ENCODE peak calls at places on chromosome 10, in nine cellular contexts. One of them, this sample, is unnamed.

GRCh38 chr10:104318810-104319684 is 19.2 kb downstream of the ITPRIP start:
- DNase-seq in GM12891: no peak
- DNase-seq in PC-9: no peak
- DNase-seq in A549: no peak
- DNase-seq in GM23248: no peak
- DNase-seq in GM20000: no peak
- DNase-seq in kidney: peak; percentile 59
- DNase-seq in stimulated activated CD8-positive, alpha-beta memory T cell treated with anti-CD3 and anti-CD28 coated beads, Interleukin-12 subunit alpha, Interleukin-12 subunit beta, amount 100 ng/mL, for 1 hour: no peak
- DNase-seq in NCI-H2029 treated with DMSO at 0.1 percent for 48 hours: no peak
- DNase-seq in this sample: peak; percentile 95

GRCh38 chr10:70671619-70672164 is 614 bp upstream of the ADAMTS14 start:
- DNase-seq in PC-9: no peak
- DNase-seq in kidney: no peak
- DNase-seq in GM20000: peak; percentile 34
- DNase-seq in stimulated activated CD8-positive, alpha-beta memory T cell treated with anti-CD3 and anti-CD28 coated beads, Interleukin-12 subunit alpha, Interleukin-12 subunit beta, amount 100 ng/mL, for 1 hour: no peak
- DNase-seq in NCI-H2029 treated with DMSO at 0.1 percent for 48 hours: no peak
- DNase-seq in GM12891: no peak
- DNase-seq in A549: no peak
- DNase-seq in GM23248: no peak
- DNase-seq in this sample: no peak

GRCh38 chr10:44300666-44301649 is 83.9 kb downstream of the CXCL12 start:
- DNase-seq in kidney: peak; percentile 87
- DNase-seq in GM20000: peak; percentile 45
- DNase-seq in PC-9: peak; percentile 49
- DNase-seq in GM23248: peak; percentile 98
- DNase-seq in stimulated activated CD8-positive, alpha-beta memory T cell treated with anti-CD3 and anti-CD28 coated beads, Interleukin-12 subunit alpha, Interleukin-12 subunit beta, amount 100 ng/mL, for 1 hour: no peak
- DNase-seq in NCI-H2029 treated with DMSO at 0.1 percent for 48 hours: peak; percentile 18
- DNase-seq in GM12891: no peak
- DNase-seq in A549: peak; percentile 88
- DNase-seq in this sample: peak; percentile 32

GRCh38 chr10:10327934-10328333 is 689.7 kb upstream of the CELF2 start:
- DNase-seq in A549: no peak
- DNase-seq in PC-9: no peak
- DNase-seq in GM23248: no peak
- DNase-seq in GM20000: no peak
- DNase-seq in GM12891: no peak
- DNase-seq in kidney: no peak
- DNase-seq in NCI-H2029 treated with DMSO at 0.1 percent for 48 hours: no peak
- DNase-seq in stimulated activated CD8-positive, alpha-beta memory T cell treated with anti-CD3 and anti-CD28 coated beads, Interleukin-12 subunit alpha, Interleukin-12 subunit beta, amount 100 ng/mL, for 1 hour: no peak
- DNase-seq in this sample: no peak

GRCh38 chr10:125002423-125003145 is 60.7 kb downstream of the ZRANB1 start:
- DNase-seq in GM12891: peak; percentile 11
- DNase-seq in GM23248: no peak
- DNase-seq in A549: no peak
- DNase-seq in PC-9: no peak
- DNase-seq in kidney: peak; percentile 37
- DNase-seq in NCI-H2029 treated with DMSO at 0.1 percent for 48 hours: no peak
- DNase-seq in stimulated activated CD8-positive, alpha-beta memory T cell treated with anti-CD3 and anti-CD28 coated beads, Interleukin-12 subunit alpha, Interleukin-12 subunit beta, amount 100 ng/mL, for 1 hour: no peak
- DNase-seq in GM20000: peak; percentile 7
- DNase-seq in this sample: no peak

GRCh38 chr10:34124522-34125035 is 690.5 kb downstream of the PARD3 start:
- DNase-seq in stimulated activated CD8-positive, alpha-beta memory T cell treated with anti-CD3 and anti-CD28 coated beads, Interleukin-12 subunit alpha, Interleukin-12 subunit beta, amount 100 ng/mL, for 1 hour: no peak
- DNase-seq in GM20000: no peak
- DNase-seq in GM12891: no peak
- DNase-seq in kidney: no peak
- DNase-seq in GM23248: peak; percentile 77
- DNase-seq in NCI-H2029 treated with DMSO at 0.1 percent for 48 hours: no peak
- DNase-seq in A549: peak; percentile 76
- DNase-seq in PC-9: peak; percentile 80
- DNase-seq in this sample: peak; percentile 52

GRCh38 chr10:122844146-122844545 is 1.5 kb downstream of the CUZD1 start:
- DNase-seq in GM12891: no peak
- DNase-seq in A549: no peak
- DNase-seq in GM23248: no peak
- DNase-seq in GM20000: no peak
- DNase-seq in stimulated activated CD8-positive, alpha-beta memory T cell treated with anti-CD3 and anti-CD28 coated beads, Interleukin-12 subunit alpha, Interleukin-12 subunit beta, amount 100 ng/mL, for 1 hour: no peak
- DNase-seq in NCI-H2029 treated with DMSO at 0.1 percent for 48 hours: no peak
- DNase-seq in PC-9: no peak
- DNase-seq in kidney: no peak
- DNase-seq in this sample: no peak

GRCh38 chr10:130491011-130491697 is 355.0 kb downstream of the GLRX3 start:
- DNase-seq in A549: no peak
- DNase-seq in kidney: no peak
- DNase-seq in PC-9: no peak
- DNase-seq in GM12891: no peak
- DNase-seq in GM23248: no peak
- DNase-seq in GM20000: no peak
- DNase-seq in stimulated activated CD8-positive, alpha-beta memory T cell treated with anti-CD3 and anti-CD28 coated beads, Interleukin-12 subunit alpha, Interleukin-12 subunit beta, amount 100 ng/mL, for 1 hour: no peak
- DNase-seq in NCI-H2029 treated with DMSO at 0.1 percent for 48 hours: no peak
- DNase-seq in this sample: no peak

GRCh38 chr10:131674130-131674529 is 226.7 kb upstream of the PPP2R2D start:
- DNase-seq in GM20000: no peak
- DNase-seq in GM23248: no peak
- DNase-seq in kidney: peak; percentile 42
- DNase-seq in NCI-H2029 treated with DMSO at 0.1 percent for 48 hours: no peak
- DNase-seq in A549: no peak
- DNase-seq in GM12891: no peak
- DNase-seq in PC-9: no peak
- DNase-seq in stimulated activated CD8-positive, alpha-beta memory T cell treated with anti-CD3 and anti-CD28 coated beads, Interleukin-12 subunit alpha, Interleukin-12 subunit beta, amount 100 ng/mL, for 1 hour: no peak
- DNase-seq in this sample: no peak

GRCh38 chr10:120948889-120949382 is 97.8 kb downstream of the WDR11 start:
- DNase-seq in PC-9: no peak
- DNase-seq in kidney: peak; percentile 87
- DNase-seq in stimulated activated CD8-positive, alpha-beta memory T cell treated with anti-CD3 and anti-CD28 coated beads, Interleukin-12 subunit alpha, Interleukin-12 subunit beta, amount 100 ng/mL, for 1 hour: peak; percentile 37
- DNase-seq in A549: no peak
- DNase-seq in GM20000: peak; percentile 83
- DNase-seq in NCI-H2029 treated with DMSO at 0.1 percent for 48 hours: no peak
- DNase-seq in GM12891: peak; percentile 82
- DNase-seq in GM23248: peak; percentile 89
- DNase-seq in this sample: peak; percentile 84

GRCh38 chr10:101027281-101027680 is 3.6 kb downstream of the PDZD7 start:
- DNase-seq in A549: no peak
- DNase-seq in stimulated activated CD8-positive, alpha-beta memory T cell treated with anti-CD3 and anti-CD28 coated beads, Interleukin-12 subunit alpha, Interleukin-12 subunit beta, amount 100 ng/mL, for 1 hour: no peak
- DNase-seq in GM23248: no peak
- DNase-seq in kidney: no peak
- DNase-seq in NCI-H2029 treated with DMSO at 0.1 percent for 48 hours: no peak
- DNase-seq in GM12891: no peak
- DNase-seq in GM20000: no peak
- DNase-seq in PC-9: no peak
- DNase-seq in this sample: no peak

GRCh38 chr10:124364674-124365073 is 54.0 kb downstream of the OAT start:
- DNase-seq in kidney: no peak
- DNase-seq in stimulated activated CD8-positive, alpha-beta memory T cell treated with anti-CD3 and anti-CD28 coated beads, Interleukin-12 subunit alpha, Interleukin-12 subunit beta, amount 100 ng/mL, for 1 hour: no peak
- DNase-seq in NCI-H2029 treated with DMSO at 0.1 percent for 48 hours: no peak
- DNase-seq in A549: no peak
- DNase-seq in GM20000: no peak
- DNase-seq in PC-9: no peak
- DNase-seq in GM23248: no peak
- DNase-seq in GM12891: no peak
- DNase-seq in this sample: no peak

GRCh38 chr10:36441557-36441956 is 683.8 kb upstream of the ANKRD30A start:
- DNase-seq in PC-9: no peak
- DNase-seq in GM12891: no peak
- DNase-seq in stimulated activated CD8-positive, alpha-beta memory T cell treated with anti-CD3 and anti-CD28 coated beads, Interleukin-12 subunit alpha, Interleukin-12 subunit beta, amount 100 ng/mL, for 1 hour: no peak
- DNase-seq in kidney: no peak
- DNase-seq in A549: no peak
- DNase-seq in NCI-H2029 treated with DMSO at 0.1 percent for 48 hours: no peak
- DNase-seq in GM23248: no peak
- DNase-seq in GM20000: no peak
- DNase-seq in this sample: peak; percentile 29

GRCh38 chr10:119090026-119090808 is 9.6 kb upstream of the EIF3A start:
- DNase-seq in NCI-H2029 treated with DMSO at 0.1 percent for 48 hours: no peak
- DNase-seq in kidney: no peak
- DNase-seq in GM23248: no peak
- DNase-seq in GM20000: no peak
- DNase-seq in GM12891: no peak
- DNase-seq in stimulated activated CD8-positive, alpha-beta memory T cell treated with anti-CD3 and anti-CD28 coated beads, Interleukin-12 subunit alpha, Interleukin-12 subunit beta, amount 100 ng/mL, for 1 hour: no peak
- DNase-seq in PC-9: no peak
- DNase-seq in A549: no peak
- DNase-seq in this sample: no peak

GRCh38 chr10:28532223-28532508 is 752 bp upstream of the WAC start:
- DNase-seq in kidney: no peak
- DNase-seq in GM12891: peak; percentile 39
- DNase-seq in stimulated activated CD8-positive, alpha-beta memory T cell treated with anti-CD3 and anti-CD28 coated beads, Interleukin-12 subunit alpha, Interleukin-12 subunit beta, amount 100 ng/mL, for 1 hour: no peak
- DNase-seq in A549: no peak
- DNase-seq in NCI-H2029 treated with DMSO at 0.1 percent for 48 hours: no peak
- DNase-seq in GM23248: peak; percentile 79
- DNase-seq in GM20000: no peak
- DNase-seq in PC-9: no peak
- DNase-seq in this sample: no peak

GRCh38 chr10:20233423-20233822 is 417.2 kb downstream of the PLXDC2 start:
- DNase-seq in GM23248: no peak
- DNase-seq in NCI-H2029 treated with DMSO at 0.1 percent for 48 hours: no peak
- DNase-seq in kidney: no peak
- DNase-seq in A549: no peak
- DNase-seq in GM12891: no peak
- DNase-seq in GM20000: no peak
- DNase-seq in stimulated activated CD8-positive, alpha-beta memory T cell treated with anti-CD3 and anti-CD28 coated beads, Interleukin-12 subunit alpha, Interleukin-12 subunit beta, amount 100 ng/mL, for 1 hour: no peak
- DNase-seq in PC-9: no peak
- DNase-seq in this sample: peak; percentile 34

GRCh38 chr10:114856544-114857287 is 35.1 kb downstream of the FHIP2A start:
- DNase-seq in A549: peak; percentile 28
- DNase-seq in PC-9: peak; percentile 12
- DNase-seq in GM23248: peak; percentile 85
- DNase-seq in GM20000: no peak
- DNase-seq in kidney: no peak
- DNase-seq in NCI-H2029 treated with DMSO at 0.1 percent for 48 hours: no peak
- DNase-seq in GM12891: no peak
- DNase-seq in stimulated activated CD8-positive, alpha-beta memory T cell treated with anti-CD3 and anti-CD28 coated beads, Interleukin-12 subunit alpha, Interleukin-12 subunit beta, amount 100 ng/mL, for 1 hour: no peak
- DNase-seq in this sample: peak; percentile 93

GRCh38 chr10:126496771-126497545 is 108.7 kb upstream of the ADAM12 start:
- DNase-seq in GM23248: no peak
- DNase-seq in GM20000: no peak
- DNase-seq in A549: no peak
- DNase-seq in GM12891: no peak
- DNase-seq in kidney: no peak
- DNase-seq in PC-9: no peak
- DNase-seq in stimulated activated CD8-positive, alpha-beta memory T cell treated with anti-CD3 and anti-CD28 coated beads, Interleukin-12 subunit alpha, Interleukin-12 subunit beta, amount 100 ng/mL, for 1 hour: no peak
- DNase-seq in NCI-H2029 treated with DMSO at 0.1 percent for 48 hours: no peak
- DNase-seq in this sample: peak; percentile 19

GRCh38 chr10:91049961-91050360 is 129.1 kb upstream of the ANKRD1 start:
- DNase-seq in A549: no peak
- DNase-seq in GM12891: no peak
- DNase-seq in PC-9: no peak
- DNase-seq in kidney: no peak
- DNase-seq in GM20000: no peak
- DNase-seq in GM23248: peak; percentile 8
- DNase-seq in NCI-H2029 treated with DMSO at 0.1 percent for 48 hours: no peak
- DNase-seq in stimulated activated CD8-positive, alpha-beta memory T cell treated with anti-CD3 and anti-CD28 coated beads, Interleukin-12 subunit alpha, Interleukin-12 subunit beta, amount 100 ng/mL, for 1 hour: no peak
- DNase-seq in this sample: peak; percentile 64

GRCh38 chr10:94093286-94093905 is 99.7 kb downstream of the PLCE1 start:
- DNase-seq in GM20000: no peak
- DNase-seq in PC-9: no peak
- DNase-seq in A549: no peak
- DNase-seq in GM12891: no peak
- DNase-seq in GM23248: peak; percentile 53
- DNase-seq in NCI-H2029 treated with DMSO at 0.1 percent for 48 hours: no peak
- DNase-seq in kidney: no peak
- DNase-seq in stimulated activated CD8-positive, alpha-beta memory T cell treated with anti-CD3 and anti-CD28 coated beads, Interleukin-12 subunit alpha, Interleukin-12 subunit beta, amount 100 ng/mL, for 1 hour: no peak
- DNase-seq in this sample: peak; percentile 32

GRCh38 chr10:67839957-67840356 is 2.0 kb upstream of the DNAJC12 start:
- DNase-seq in kidney: no peak
- DNase-seq in GM20000: no peak
- DNase-seq in NCI-H2029 treated with DMSO at 0.1 percent for 48 hours: no peak
- DNase-seq in PC-9: no peak
- DNase-seq in A549: peak; percentile 49
- DNase-seq in GM12891: no peak
- DNase-seq in stimulated activated CD8-positive, alpha-beta memory T cell treated with anti-CD3 and anti-CD28 coated beads, Interleukin-12 subunit alpha, Interleukin-12 subunit beta, amount 100 ng/mL, for 1 hour: no peak
- DNase-seq in GM23248: peak; percentile 28
- DNase-seq in this sample: no peak

GRCh38 chr10:33180390-33180789 is 154.1 kb downstream of the NRP1 start:
- DNase-seq in NCI-H2029 treated with DMSO at 0.1 percent for 48 hours: no peak
- DNase-seq in GM20000: no peak
- DNase-seq in GM23248: peak; percentile 20
- DNase-seq in stimulated activated CD8-positive, alpha-beta memory T cell treated with anti-CD3 and anti-CD28 coated beads, Interleukin-12 subunit alpha, Interleukin-12 subunit beta, amount 100 ng/mL, for 1 hour: no peak
- DNase-seq in GM12891: no peak
- DNase-seq in PC-9: no peak
- DNase-seq in kidney: no peak
- DNase-seq in A549: no peak
- DNase-seq in this sample: peak; percentile 31

GRCh38 chr10:101008823-101009423 is 9.3 kb downstream of the LZTS2 start:
- DNase-seq in PC-9: no peak
- DNase-seq in GM20000: no peak
- DNase-seq in kidney: no peak
- DNase-seq in GM23248: no peak
- DNase-seq in stimulated activated CD8-positive, alpha-beta memory T cell treated with anti-CD3 and anti-CD28 coated beads, Interleukin-12 subunit alpha, Interleukin-12 subunit beta, amount 100 ng/mL, for 1 hour: no peak
- DNase-seq in NCI-H2029 treated with DMSO at 0.1 percent for 48 hours: no peak
- DNase-seq in GM12891: no peak
- DNase-seq in A549: no peak
- DNase-seq in this sample: no peak

GRCh38 chr10:34369120-34369519 is 446.0 kb downstream of the PARD3 start:
- DNase-seq in GM23248: no peak
- DNase-seq in PC-9: no peak
- DNase-seq in GM20000: no peak
- DNase-seq in A549: no peak
- DNase-seq in kidney: no peak
- DNase-seq in NCI-H2029 treated with DMSO at 0.1 percent for 48 hours: no peak
- DNase-seq in GM12891: no peak
- DNase-seq in stimulated activated CD8-positive, alpha-beta memory T cell treated with anti-CD3 and anti-CD28 coated beads, Interleukin-12 subunit alpha, Interleukin-12 subunit beta, amount 100 ng/mL, for 1 hour: no peak
- DNase-seq in this sample: no peak

GRCh38 chr10:43822509-43823236 is 174.0 kb upstream of the ZNF32 start:
- DNase-seq in stimulated activated CD8-positive, alpha-beta memory T cell treated with anti-CD3 and anti-CD28 coated beads, Interleukin-12 subunit alpha, Interleukin-12 subunit beta, amount 100 ng/mL, for 1 hour: no peak
- DNase-seq in PC-9: no peak
- DNase-seq in kidney: no peak
- DNase-seq in NCI-H2029 treated with DMSO at 0.1 percent for 48 hours: no peak
- DNase-seq in GM23248: peak; percentile 75
- DNase-seq in GM12891: no peak
- DNase-seq in A549: no peak
- DNase-seq in GM20000: no peak
- DNase-seq in this sample: no peak

GRCh38 chr10:85548038-85548437 is 818.6 kb downstream of the GRID1 start:
- DNase-seq in kidney: no peak
- DNase-seq in stimulated activated CD8-positive, alpha-beta memory T cell treated with anti-CD3 and anti-CD28 coated beads, Interleukin-12 subunit alpha, Interleukin-12 subunit beta, amount 100 ng/mL, for 1 hour: no peak
- DNase-seq in NCI-H2029 treated with DMSO at 0.1 percent for 48 hours: no peak
- DNase-seq in GM20000: peak; percentile 6
- DNase-seq in GM12891: no peak
- DNase-seq in GM23248: peak; percentile 24
- DNase-seq in PC-9: peak; percentile 24
- DNase-seq in A549: peak; percentile 77
- DNase-seq in this sample: peak; percentile 47

GRCh38 chr10:86402283-86402931 is 35.8 kb upstream of the GRID1 start:
- DNase-seq in A549: no peak
- DNase-seq in GM23248: peak; percentile 67
- DNase-seq in stimulated activated CD8-positive, alpha-beta memory T cell treated with anti-CD3 and anti-CD28 coated beads, Interleukin-12 subunit alpha, Interleukin-12 subunit beta, amount 100 ng/mL, for 1 hour: no peak
- DNase-seq in NCI-H2029 treated with DMSO at 0.1 percent for 48 hours: no peak
- DNase-seq in kidney: no peak
- DNase-seq in GM12891: no peak
- DNase-seq in GM20000: no peak
- DNase-seq in PC-9: no peak
- DNase-seq in this sample: no peak

GRCh38 chr10:132420469-132421376 is 23.7 kb downstream of the PWWP2B start:
- DNase-seq in PC-9: peak; percentile 77
- DNase-seq in A549: peak; percentile 52
- DNase-seq in kidney: peak; percentile 92
- DNase-seq in stimulated activated CD8-positive, alpha-beta memory T cell treated with anti-CD3 and anti-CD28 coated beads, Interleukin-12 subunit alpha, Interleukin-12 subunit beta, amount 100 ng/mL, for 1 hour: no peak
- DNase-seq in GM23248: peak; percentile 20
- DNase-seq in GM12891: no peak
- DNase-seq in NCI-H2029 treated with DMSO at 0.1 percent for 48 hours: no peak
- DNase-seq in GM20000: peak; percentile 63
- DNase-seq in this sample: no peak

GRCh38 chr10:31353574-31353973 is 34.6 kb downstream of the ZEB1 start:
- DNase-seq in kidney: no peak
- DNase-seq in GM20000: peak; percentile 51
- DNase-seq in NCI-H2029 treated with DMSO at 0.1 percent for 48 hours: no peak
- DNase-seq in GM12891: no peak
- DNase-seq in A549: peak; percentile 53
- DNase-seq in GM23248: peak; percentile 87
- DNase-seq in stimulated activated CD8-positive, alpha-beta memory T cell treated with anti-CD3 and anti-CD28 coated beads, Interleukin-12 subunit alpha, Interleukin-12 subunit beta, amount 100 ng/mL, for 1 hour: no peak
- DNase-seq in PC-9: peak; percentile 31
- DNase-seq in this sample: peak; percentile 39

GRCh38 chr10:62052276-62052675 is 150.8 kb downstream of the ARID5B start:
- DNase-seq in GM23248: no peak
- DNase-seq in stimulated activated CD8-positive, alpha-beta memory T cell treated with anti-CD3 and anti-CD28 coated beads, Interleukin-12 subunit alpha, Interleukin-12 subunit beta, amount 100 ng/mL, for 1 hour: no peak
- DNase-seq in A549: no peak
- DNase-seq in GM12891: no peak
- DNase-seq in NCI-H2029 treated with DMSO at 0.1 percent for 48 hours: no peak
- DNase-seq in PC-9: no peak
- DNase-seq in GM20000: no peak
- DNase-seq in kidney: no peak
- DNase-seq in this sample: no peak

GRCh38 chr10:23362879-23363787 is 18.5 kb upstream of the C10orf67 start:
- DNase-seq in NCI-H2029 treated with DMSO at 0.1 percent for 48 hours: no peak
- DNase-seq in kidney: no peak
- DNase-seq in A549: no peak
- DNase-seq in GM23248: no peak
- DNase-seq in stimulated activated CD8-positive, alpha-beta memory T cell treated with anti-CD3 and anti-CD28 coated beads, Interleukin-12 subunit alpha, Interleukin-12 subunit beta, amount 100 ng/mL, for 1 hour: no peak
- DNase-seq in GM12891: no peak
- DNase-seq in GM20000: peak; percentile 52
- DNase-seq in PC-9: no peak
- DNase-seq in this sample: no peak